ENCODE peak calls at places on chromosomes 11 and 22, in six cellular contexts. G is H1, P is thoracic aorta, C is adipocyte, S is choroid plexus epithelial cell, O is PC-3. J is an unnamed sample.

GRCh38 chr22:23264610-23265388 is 84.5 kb downstream of the BCR start:
- DNase-seq in G (no peak), P (no peak), C (no peak), O (no peak), S (no peak), J (no peak)

GRCh38 chr11:121566279-121567168 is 113.8 kb upstream of the SORL1-AS1 start:
- DNase-seq in C (no peak), G (no peak), S (no peak), P (no peak), O (no peak), J (no peak)

GRCh38 chr11:79296113-79296512 is 144.7 kb downstream of the TENM4 start:
- DNase-seq in P (no peak), S (no peak), G (no peak), C (peak), O (no peak), J (no peak)

GRCh38 chr22:41668971-41669911 is 19.4 kb downstream of the SNU13 start:
- DNase-seq in G (no peak), C (peak), S (peak), O (peak), P (no peak), J (peak)

GRCh38 chr11:45847908-45848316 is 637 bp downstream of the CRY2 start:
- DNase-seq in S (peak), P (no peak), C (peak), O (peak), G (no peak), J (peak)

GRCh38 chr11:46499821-46500220 is 94.0 kb downstream of the AMBRA1 start:
- DNase-seq in P (no peak), G (no peak), O (no peak), C (no peak), S (no peak), J (no peak)

GRCh38 chr11:6404341-6405038 is 14.2 kb downstream of the SMPD1 start:
- DNase-seq in C (peak), G (no peak), P (no peak), S (peak), O (no peak), J (no peak)

GRCh38 chr11:125070699-125071254 is 7.7 kb downstream of the SLC37A2 start:
- DNase-seq in G (no peak), C (peak), S (peak), P (no peak), O (peak), J (peak)

GRCh38 chr11:34650528-34650927 is 29.6 kb downstream of the EHF start:
- DNase-seq in O (no peak), S (peak), C (no peak), G (no peak), P (no peak), J (peak)

GRCh38 chr11:47270331-47271271 is 668 bp downstream of the MADD start:
- DNase-seq in O (peak), G (no peak), P (no peak), C (peak), S (peak), J (peak)

GRCh38 chr11:19781351-19781750 is 68.7 kb downstream of the NAV2 start:
- DNase-seq in C (no peak), O (no peak), P (no peak), G (no peak), S (no peak), J (no peak)

GRCh38 chr11:48083427-48083826 is 103.1 kb downstream of the PTPRJ start:
- DNase-seq in O (no peak), C (peak), P (no peak), G (no peak), S (peak), J (no peak)

GRCh38 chr11:31607914-31608313 is 98.3 kb downstream of the ELP4 start:
- DNase-seq in S (no peak), C (no peak), G (no peak), O (no peak), P (no peak), J (no peak)

GRCh38 chr11:23696712-23697111 is 800.1 kb upstream of the LUZP2 start:
- DNase-seq in G (no peak), O (no peak), P (no peak), S (peak), C (no peak), J (no peak)
- H3K4me3 ChIP-seq in G (no peak), O (no peak), P (no peak), S (no peak), C (no peak), J (no peak)

GRCh38 chr22:17260950-17261349 is 41.7 kb upstream of the ADA2 start:
- DNase-seq in S (no peak), P (no peak), O (no peak), C (no peak), G (no peak), J (no peak)

GRCh38 chr22:17258015-17258827 is 39.0 kb upstream of the ADA2 start:
- DNase-seq in G (no peak), O (peak), P (no peak), S (peak), C (no peak), J (peak)

GRCh38 chr22:17260291-17260690 is 41.1 kb upstream of the ADA2 start:
- DNase-seq in G (no peak), S (no peak), O (no peak), C (no peak), P (no peak), J (no peak)

GRCh38 chr22:17257091-17257490 is 37.9 kb upstream of the ADA2 start:
- DNase-seq in P (no peak), G (no peak), S (no peak), O (no peak), C (no peak), J (no peak)

GRCh38 chr22:17257578-17257977 is 38.3 kb upstream of the ADA2 start:
- DNase-seq in C (no peak), O (no peak), S (no peak), G (no peak), P (no peak), J (no peak)
- H3K4me3 ChIP-seq in C (no peak), O (no peak), S (no peak), G (no peak), P (no peak), J (no peak)

DNA sequence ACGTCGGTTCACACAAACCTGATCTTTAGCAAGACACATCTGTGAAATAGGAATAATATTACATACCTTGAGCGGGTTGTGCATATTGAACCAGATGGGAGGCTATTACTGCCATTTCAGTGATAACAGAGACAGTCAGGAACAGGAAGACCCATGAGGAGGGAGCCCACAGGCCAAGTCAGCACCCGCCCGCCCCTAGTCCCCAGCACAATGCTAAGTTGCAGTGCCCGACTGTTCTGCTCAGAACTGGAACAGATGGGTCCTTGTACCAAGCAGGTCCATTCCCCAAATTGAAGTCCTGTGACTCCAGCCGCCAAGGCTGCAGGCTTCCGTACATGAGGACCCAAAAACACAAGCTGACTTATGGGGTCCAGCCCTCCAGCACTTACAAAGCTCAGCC is 9.3 kb downstream of the CXCR5 start:
- DNase-seq in P (no peak), S (no peak), G (no peak), O (no peak), C (no peak), J (no peak)
- H3K4me3 ChIP-seq in P (no peak), S (no peak), G (no peak), O (no peak), C (no peak), J (no peak)

DNA sequence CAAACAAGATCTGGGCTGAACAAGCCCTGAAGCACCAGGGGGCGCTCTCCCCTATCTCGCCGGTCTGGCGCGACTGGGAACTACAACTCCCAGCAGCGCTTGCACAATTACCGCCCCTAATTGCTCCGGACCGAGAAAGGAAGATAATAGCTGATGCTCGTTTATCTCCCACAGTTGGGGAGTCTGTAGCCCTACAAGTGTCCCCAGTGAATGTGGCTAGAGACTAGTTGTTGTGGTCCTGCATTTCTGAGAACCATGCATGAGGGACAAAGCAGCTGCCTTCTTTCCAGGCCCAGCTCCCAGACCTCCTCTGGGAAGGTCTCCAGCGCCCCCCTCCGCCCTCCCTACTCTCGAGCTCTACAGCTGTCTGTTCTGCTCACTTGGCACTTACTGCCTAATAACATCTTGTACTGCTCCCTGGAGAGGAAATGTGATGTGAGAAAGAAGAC is 34.4 kb downstream of the NRXN2 start:
- DNase-seq in G (peak), C (peak), P (peak), O (peak), S (peak), J (peak)
- H3K4me3 ChIP-seq in G (peak), C (peak), P (peak), O (peak), S (peak), J (peak)

GRCh38 chr11:44316388-44317240 is 6.7 kb upstream of the ALX4 start:
- DNase-seq in S (no peak), O (no peak), C (no peak), G (no peak), P (no peak), J (no peak)

GRCh38 chr11:44314733-44315132 is 4.8 kb upstream of the ALX4 start:
- DNase-seq in O (no peak), S (no peak), G (no peak), C (no peak), P (no peak), J (no peak)

GRCh38 chr11:44313701-44314489 is 4.0 kb upstream of the ALX4 start:
- DNase-seq in S (no peak), P (no peak), G (no peak), C (peak), O (no peak), J (peak)

GRCh38 chr11:44318369-44318768 is 8.4 kb upstream of the ALX4 start:
- DNase-seq in G (no peak), P (no peak), S (no peak), O (no peak), C (no peak), J (no peak)

GRCh38 chr11:44315947-44316387 is 6.0 kb upstream of the ALX4 start:
- DNase-seq in O (no peak), P (no peak), G (no peak), S (no peak), C (peak), J (peak)
- H3K4me3 ChIP-seq in O (peak), P (peak), G (peak), S (peak), C (no peak), J (peak)

DNA sequence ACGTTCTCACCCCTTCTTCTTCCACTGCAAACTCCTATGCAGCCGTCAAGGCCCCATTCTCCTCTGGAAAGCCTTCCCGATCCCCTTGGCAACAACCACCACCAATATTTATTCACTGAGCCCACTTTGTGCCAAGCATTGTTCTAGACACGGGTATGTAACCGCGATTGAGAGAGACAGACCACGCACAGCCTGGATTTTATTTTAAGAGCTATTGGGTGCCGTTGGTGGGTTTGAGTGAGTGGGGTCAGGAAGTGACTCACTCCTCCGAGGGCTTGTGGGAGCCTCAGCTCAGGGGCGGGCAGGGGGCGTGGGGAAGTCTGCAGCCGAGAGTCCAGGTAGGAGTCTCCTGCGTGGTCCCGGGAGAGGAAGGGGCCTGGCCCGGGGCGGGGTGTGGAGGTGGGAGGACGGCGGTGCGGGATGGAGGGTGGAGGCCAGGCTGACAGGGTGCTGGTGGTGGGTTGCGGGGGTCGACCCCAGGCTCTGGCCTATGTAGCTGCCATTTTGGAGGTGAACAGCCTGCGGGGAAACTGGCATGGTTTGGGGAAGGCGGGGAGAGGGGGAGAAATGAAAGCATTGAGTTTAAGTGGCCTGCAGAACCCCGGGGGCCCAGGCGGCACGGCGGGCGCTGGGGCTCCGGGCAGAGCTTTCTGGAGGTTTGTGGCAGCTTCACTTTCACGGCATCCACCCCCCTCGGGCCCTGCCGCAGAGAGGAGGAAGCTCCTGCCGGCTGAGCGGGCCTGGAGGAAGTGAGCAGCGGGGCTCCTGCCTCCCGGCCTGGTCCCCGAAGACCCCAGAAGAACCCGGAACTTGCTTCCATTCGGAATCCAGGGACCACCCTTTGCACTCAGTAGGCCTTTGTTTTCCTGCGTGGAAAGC is 547 bp downstream of the PARVG start:
- DNase-seq in C (no peak), S (no peak), P (no peak), O (peak), G (no peak), J (no peak)
- H3K4me3 ChIP-seq in C (no peak), S (no peak), P (peak), O (no peak), G (no peak), J (no peak)